ENCODE peak calls at places on chromosomes 16 and 17, in ten cellular contexts. R is left ventricle myocardium inferior, O is tibial artery, D is AG09309, B is mammary epithelial cell, U is neural progenitor cell, G is AG10803, F is Calu3, Q is osteocyte, Y is PC-9. A is an unnamed sample.

GRCh38 chr16:67857547-67858233 is 10.2 kb upstream of the CENPT start:
- DNase-seq in R (peak; percentile 61), O (peak; percentile 89), D (peak; percentile 86), B (peak; percentile 96), U (no peak), G (peak; percentile 99), F (peak; percentile 91), Q (no peak), Y (peak; percentile 88), A (peak; percentile 38)

GRCh38 chr17:55152236-55152635 is 112.5 kb upstream of the HLF start:
- DNase-seq in R (no peak), O (no peak), D (no peak), B (peak; percentile 50), U (no peak), G (no peak), F (no peak), Q (no peak), Y (no peak), A (no peak)

GRCh38 chr16:47574091-47575054 is 113.2 kb downstream of the PHKB start:
- DNase-seq in R (no peak), O (no peak), D (no peak), B (peak; percentile 93), U (peak; percentile 5), G (peak; percentile 45), F (peak; percentile 12), Q (no peak), Y (peak; percentile 55), A (peak; percentile 46)

GRCh38 chr17:44628234-44629188 is 27.8 kb upstream of the MEIOC start:
- DNase-seq in R (peak; percentile 23), O (no peak), D (no peak), B (no peak), U (peak; percentile 96), G (no peak), F (no peak), Q (no peak), Y (no peak), A (no peak)

GRCh38 chr17:6648181-6648580 is 3.2 kb downstream of the MED31 start:
- DNase-seq in R (no peak), O (no peak), D (no peak), B (peak; percentile 39), U (no peak), G (no peak), F (no peak), Q (no peak), Y (no peak), A (no peak)

GRCh38 chr16:48335961-48336360 is 49.3 kb downstream of the SIAH1 start:
- DNase-seq in R (no peak), O (no peak), D (no peak), B (no peak), U (no peak), G (peak; percentile 73), F (no peak), Q (no peak), Y (no peak), A (no peak)

GRCh38 chr17:80263253-80264047 is 2.8 kb downstream of the RNF213 start:
- DNase-seq in R (peak; percentile 75), O (peak; percentile 87), D (peak; percentile 42), B (peak; percentile 77), U (no peak), G (peak; percentile 87), F (peak; percentile 90), Q (no peak), Y (no peak), A (peak; percentile 98)

GRCh38 chr17:65994114-65994513 is 197.8 kb downstream of the CEP112 start:
- DNase-seq in R (no peak), O (no peak), D (no peak), B (no peak), U (no peak), G (no peak), F (no peak), Q (no peak), Y (no peak), A (no peak)

GRCh38 chr16:49827806-49828428 is 28.0 kb downstream of the ZNF423 start:
- DNase-seq in R (no peak), O (peak; percentile 87), D (no peak), B (no peak), U (no peak), G (no peak), F (no peak), Q (no peak), Y (no peak), A (no peak)

GRCh38 chr17:49875690-49876089 is 27.8 kb upstream of the TAC4 start:
- DNase-seq in R (no peak), O (no peak), D (no peak), B (no peak), U (peak; percentile 61), G (no peak), F (no peak), Q (no peak), Y (no peak), A (no peak)

GRCh38 chr16:57486858-57487834 is 853 bp upstream of the DOK4 start:
- DNase-seq in R (no peak), O (peak; percentile 64), D (no peak), B (no peak), U (no peak), G (no peak), F (no peak), Q (no peak), Y (no peak), A (no peak)

GRCh38 chr17:30332057-30332542 is 1.8 kb downstream of the TMIGD1 start:
- DNase-seq in R (no peak), O (no peak), D (no peak), B (peak; percentile 84), U (no peak), G (peak; percentile 17), F (no peak), Q (peak; percentile 13), Y (no peak), A (peak; percentile 74)

GRCh38 chr17:82019905-82020873 is 2.5 kb downstream of the CENPX start:
- DNase-seq in R (peak; percentile 51), O (no peak), D (no peak), B (no peak), U (peak; percentile 87), G (peak; percentile 16), F (peak; percentile 76), Q (no peak), Y (peak; percentile 58), A (peak; percentile 83)

GRCh38 chr16:22948603-22949368 is 134.8 kb downstream of the HS3ST2 start:
- DNase-seq in R (peak; percentile 39), O (peak; percentile 79), D (no peak), B (peak; percentile 73), U (peak; percentile 81), G (peak; percentile 45), F (peak; percentile 80), Q (no peak), Y (peak; percentile 62), A (peak; percentile 81)

GRCh38 chr17:64661981-64662773 is at the start of gene SMURF2:
- DNase-seq in R (peak; percentile 79), O (peak; percentile 87), D (no peak), B (peak; percentile 69), U (peak; percentile 90), G (peak; percentile 63), F (peak; percentile 71), Q (peak; percentile 92), Y (peak; percentile 77), A (peak; percentile 81)

DNA sequence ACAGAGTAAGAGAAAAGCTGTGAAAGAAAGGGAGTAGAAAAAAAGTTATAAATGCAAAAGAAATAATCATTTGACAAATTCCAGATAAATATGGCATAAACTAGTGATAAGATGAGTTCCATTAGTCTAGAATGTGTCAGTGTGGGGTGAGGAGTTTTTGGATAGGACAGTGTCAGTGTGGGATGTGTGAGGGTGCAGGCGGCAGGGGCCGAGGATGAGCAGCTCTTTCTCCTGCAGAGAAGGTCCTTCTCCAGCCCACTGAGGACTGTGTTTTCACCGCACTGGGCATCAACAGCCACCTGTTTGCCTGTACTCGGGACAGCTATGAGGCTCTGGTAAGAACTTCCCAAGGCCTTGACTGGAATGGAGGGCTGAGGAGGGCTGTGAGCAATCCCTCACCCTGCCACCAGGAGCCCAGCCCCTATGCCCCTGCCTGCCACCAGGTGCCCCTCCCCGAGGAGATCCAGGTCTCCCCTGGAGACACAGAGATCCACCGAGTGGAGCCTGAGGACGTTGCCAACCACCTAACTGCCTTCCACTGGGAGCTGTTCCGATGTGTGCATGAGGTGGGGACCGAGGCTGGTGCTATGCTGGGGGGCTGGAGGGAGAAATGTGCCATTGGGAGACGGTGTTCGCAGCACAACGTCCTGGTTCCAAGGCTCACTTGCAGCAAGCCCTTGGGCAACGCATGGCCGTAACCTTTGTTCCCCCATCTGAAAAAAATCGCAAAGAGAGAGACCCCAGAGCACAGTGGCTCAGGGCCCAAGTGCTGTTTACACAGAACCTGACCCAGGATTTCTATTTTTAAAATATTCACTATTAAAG is 13.1 kb downstream of the RAPGEFL1 start:
- DNase-seq in R (no peak), O (no peak), D (no peak), B (no peak), U (peak; percentile 63), G (no peak), F (peak; percentile 78), Q (no peak), Y (no peak), A (peak; percentile 54)
- TF ChIP-seq CTCF in R (no peak), O (peak; percentile 14), D (peak; percentile 35), B (peak; percentile 28), U (peak; percentile 62), G (peak; percentile 41), F (no peak), Q (peak; percentile 33), Y (peak; percentile 27), A (peak; percentile 68)

GRCh38 chr16:11395008-11395948 is 50.0 kb downstream of the RMI2 start:
- DNase-seq in R (no peak), O (peak; percentile 23), D (no peak), B (peak; percentile 14), U (no peak), G (peak; percentile 15), F (no peak), Q (no peak), Y (no peak), A (no peak)
- TF ChIP-seq CTCF in R (no peak), O (no peak), D (no peak), B (no peak), U (no peak), G (no peak), F (no peak), Q (no peak), Y (no peak), A (no peak)

GRCh38 chr16:84988328-84989080 is 22.8 kb downstream of the ZDHHC7 start:
- DNase-seq in R (peak; percentile 5), O (no peak), D (no peak), B (no peak), U (no peak), G (no peak), F (no peak), Q (no peak), Y (no peak), A (no peak)
- TF ChIP-seq CTCF in R (no peak), O (no peak), D (no peak), B (no peak), U (no peak), G (no peak), F (no peak), Q (no peak), Y (no peak), A (no peak)

DNA sequence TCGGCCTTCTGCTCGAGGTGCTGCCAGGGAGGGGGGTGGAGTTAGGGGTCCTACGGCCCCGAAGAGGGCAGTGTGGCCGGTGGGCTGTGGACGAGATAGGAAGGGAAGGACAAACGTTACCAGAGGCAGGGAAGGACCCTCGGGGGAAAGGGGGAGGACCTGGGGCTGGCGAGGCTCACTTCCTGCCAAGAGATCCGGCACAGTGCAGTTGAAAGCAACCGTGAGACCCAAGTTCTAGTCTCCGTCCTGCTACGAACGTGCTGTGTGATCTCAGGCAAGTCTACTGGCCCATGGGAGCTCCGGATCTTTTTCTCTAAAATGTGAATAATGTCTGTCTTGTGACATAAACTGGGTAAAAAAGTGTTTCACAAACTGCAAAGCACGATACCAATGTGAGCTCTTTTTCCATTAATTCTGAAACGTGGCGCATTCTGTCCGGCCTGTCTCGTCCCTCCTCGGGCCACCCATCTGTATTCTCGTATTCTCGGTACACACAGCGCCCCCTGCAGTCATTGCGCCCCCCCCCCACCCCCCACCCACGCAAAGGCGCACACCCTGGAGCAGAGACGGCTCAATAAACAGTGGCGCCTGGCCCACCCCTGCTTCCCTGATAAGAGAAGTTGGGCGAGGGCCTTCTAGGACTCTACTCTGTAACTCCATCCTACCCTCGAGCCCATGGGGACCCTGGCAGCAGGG is 8.8 kb downstream of the CYGB start:
- DNase-seq in R (peak; percentile 78), O (peak; percentile 77), D (no peak), B (no peak), U (no peak), G (peak; percentile 31), F (no peak), Q (no peak), Y (no peak), A (no peak)
- TF ChIP-seq CTCF in R (no peak), O (no peak), D (no peak), B (no peak), U (no peak), G (no peak), F (no peak), Q (no peak), Y (no peak), A (no peak)